ENCODE peak calls at places on chromosomes 12 and 14, in five cellular contexts. One of them, this sample, is unnamed.

GRCh38 chr12:105168006-105168405 is 60.5 kb downstream of the WASHC4 start:
- ATAC-seq in IMR-90: no peak
- ATAC-seq in activated naive CD4-positive, alpha-beta T cell treated with anti-CD3 and anti-CD28 coated beads, Interleukin-2, amount 50 U/mL, for 72 hours: no peak
- ATAC-seq in activated T-cell treated with anti-CD3 and anti-CD28 coated beads, Interleukin-2, amount 50 U/mL, for 72 hours: no peak
- ATAC-seq in RWPE2: no peak
- ATAC-seq in this sample: no peak

GRCh38 chr14:25430808-25431207 is 380.9 kb upstream of the STXBP6 start:
- ATAC-seq in IMR-90: no peak
- ATAC-seq in activated naive CD4-positive, alpha-beta T cell treated with anti-CD3 and anti-CD28 coated beads, Interleukin-2, amount 50 U/mL, for 72 hours: no peak
- ATAC-seq in activated T-cell treated with anti-CD3 and anti-CD28 coated beads, Interleukin-2, amount 50 U/mL, for 72 hours: no peak
- ATAC-seq in RWPE2: no peak
- ATAC-seq in this sample: no peak

GRCh38 chr12:119178544-119179334 is at the start of gene HSPB8:
- ATAC-seq in IMR-90: peak
- ATAC-seq in activated naive CD4-positive, alpha-beta T cell treated with anti-CD3 and anti-CD28 coated beads, Interleukin-2, amount 50 U/mL, for 72 hours: no peak
- ATAC-seq in activated T-cell treated with anti-CD3 and anti-CD28 coated beads, Interleukin-2, amount 50 U/mL, for 72 hours: no peak
- ATAC-seq in RWPE2: peak
- ATAC-seq in this sample: no peak

GRCh38 chr14:23550131-23550826 is 1.3 kb downstream of the ZFHX2 start:
- ATAC-seq in IMR-90: no peak
- ATAC-seq in activated naive CD4-positive, alpha-beta T cell treated with anti-CD3 and anti-CD28 coated beads, Interleukin-2, amount 50 U/mL, for 72 hours: no peak
- ATAC-seq in activated T-cell treated with anti-CD3 and anti-CD28 coated beads, Interleukin-2, amount 50 U/mL, for 72 hours: no peak
- ATAC-seq in RWPE2: no peak
- ATAC-seq in this sample: no peak

GRCh38 chr12:104772336-104772735 is 185.8 kb downstream of the SLC41A2 start:
- ATAC-seq in IMR-90: no peak
- ATAC-seq in activated naive CD4-positive, alpha-beta T cell treated with anti-CD3 and anti-CD28 coated beads, Interleukin-2, amount 50 U/mL, for 72 hours: no peak
- ATAC-seq in activated T-cell treated with anti-CD3 and anti-CD28 coated beads, Interleukin-2, amount 50 U/mL, for 72 hours: no peak
- ATAC-seq in RWPE2: no peak
- ATAC-seq in this sample: no peak

GRCh38 chr14:60563113-60563512 is 54.2 kb downstream of the SIX6 start:
- ATAC-seq in IMR-90: peak
- ATAC-seq in activated naive CD4-positive, alpha-beta T cell treated with anti-CD3 and anti-CD28 coated beads, Interleukin-2, amount 50 U/mL, for 72 hours: no peak
- ATAC-seq in activated T-cell treated with anti-CD3 and anti-CD28 coated beads, Interleukin-2, amount 50 U/mL, for 72 hours: no peak
- ATAC-seq in RWPE2: no peak
- ATAC-seq in this sample: no peak

GRCh38 chr12:42370013-42370412 is 44.0 kb downstream of the PPHLN1 start:
- ATAC-seq in IMR-90: no peak
- ATAC-seq in activated naive CD4-positive, alpha-beta T cell treated with anti-CD3 and anti-CD28 coated beads, Interleukin-2, amount 50 U/mL, for 72 hours: no peak
- ATAC-seq in activated T-cell treated with anti-CD3 and anti-CD28 coated beads, Interleukin-2, amount 50 U/mL, for 72 hours: no peak
- ATAC-seq in RWPE2: no peak
- ATAC-seq in this sample: no peak

GRCh38 chr12:116298578-116298977 is 21.1 kb upstream of the MED13L start:
- ATAC-seq in IMR-90: no peak
- ATAC-seq in activated naive CD4-positive, alpha-beta T cell treated with anti-CD3 and anti-CD28 coated beads, Interleukin-2, amount 50 U/mL, for 72 hours: no peak
- ATAC-seq in activated T-cell treated with anti-CD3 and anti-CD28 coated beads, Interleukin-2, amount 50 U/mL, for 72 hours: no peak
- ATAC-seq in RWPE2: no peak
- ATAC-seq in this sample: no peak

GRCh38 chr14:74591899-74592298 is 20.1 kb downstream of the LTBP2 start:
- ATAC-seq in IMR-90: peak
- ATAC-seq in activated naive CD4-positive, alpha-beta T cell treated with anti-CD3 and anti-CD28 coated beads, Interleukin-2, amount 50 U/mL, for 72 hours: no peak
- ATAC-seq in activated T-cell treated with anti-CD3 and anti-CD28 coated beads, Interleukin-2, amount 50 U/mL, for 72 hours: no peak
- ATAC-seq in RWPE2: no peak
- ATAC-seq in this sample: no peak

GRCh38 chr12:113684053-113684907 is 212.6 kb upstream of the LHX5 start:
- ATAC-seq in IMR-90: no peak
- ATAC-seq in activated naive CD4-positive, alpha-beta T cell treated with anti-CD3 and anti-CD28 coated beads, Interleukin-2, amount 50 U/mL, for 72 hours: no peak
- ATAC-seq in activated T-cell treated with anti-CD3 and anti-CD28 coated beads, Interleukin-2, amount 50 U/mL, for 72 hours: no peak
- ATAC-seq in RWPE2: no peak
- ATAC-seq in this sample: no peak

This sample was measured in activated CD4-positive, CD25-positive, alpha-beta regulatory T cell treated with anti-CD3 and anti-CD28 coated beads, Interleukin-2, amount 50 U/mL, for 24 hours.